ENCODE peak calls at places on chromosomes 12 and 14, in eight cellular contexts. I is H1, H is ovary, J is transverse colon, L is A549, E is HepG2, Q is esophagus muscularis mucosa, X is suprapubic skin. G is an unnamed sample.
A peak's percentile ranks its signal among the peaks of the same experiment; 100 is the strongest.

GRCh38 chr12:12608557-12608957 is 3.1 kb upstream of the CREBL2 start:
- DNase-seq in I (no peak), H (no peak), J (no peak), L (peak; percentile 28), E (peak; percentile 25), Q (no peak), X (no peak), G (no peak)

GRCh38 chr14:46920542-46920941 is 269.0 kb upstream of the RPL10L start:
- DNase-seq in I (no peak), H (no peak), J (no peak), L (no peak), E (no peak), Q (no peak), X (no peak), G (no peak)

GRCh38 chr14:72643317-72643801 is 250.5 kb downstream of the DPF3 start:
- DNase-seq in I (no peak), H (no peak), J (no peak), L (peak; percentile 67), E (no peak), Q (no peak), X (no peak), G (no peak)

GRCh38 chr14:100530270-100531072 is 56.7 kb downstream of the BEGAIN start:
- DNase-seq in I (no peak), H (peak; percentile 14), J (no peak), L (no peak), E (no peak), Q (no peak), X (no peak), G (no peak)

GRCh38 chr12:56521209-56521589 is 421 bp upstream of the RBMS2 start:
- DNase-seq in I (no peak), H (no peak), J (peak; percentile 17), L (no peak), E (no peak), Q (no peak), X (no peak), G (no peak)

GRCh38 chr12:132356686-132357622 is 27.6 kb upstream of the GALNT9 start:
- DNase-seq in I (no peak), H (peak; percentile 59), J (peak; percentile 47), L (peak; percentile 67), E (no peak), Q (no peak), X (no peak), G (no peak)

GRCh38 chr12:113065126-113066007 is 8.8 kb downstream of the DTX1 start:
- DNase-seq in I (peak; percentile 91), H (no peak), J (no peak), L (no peak), E (no peak), Q (no peak), X (no peak), G (no peak)

GRCh38 chr12:20377750-20378149 is 9.4 kb downstream of the PDE3A start:
- DNase-seq in I (no peak), H (no peak), J (no peak), L (no peak), E (no peak), Q (no peak), X (no peak), G (no peak)

GRCh38 chr12:63857771-63858670 is 13.5 kb downstream of the SRGAP1 start:
- DNase-seq in I (no peak), H (no peak), J (no peak), L (no peak), E (no peak), Q (no peak), X (no peak), G (no peak)

GRCh38 chr12:128747441-128747840 is 76.3 kb downstream of the SLC15A4 start:
- DNase-seq in I (no peak), H (no peak), J (no peak), L (no peak), E (no peak), Q (no peak), X (no peak), G (no peak)

GRCh38 chr14:104100171-104101085 is 14.9 kb downstream of the ASPG start:
- DNase-seq in I (no peak), H (peak; percentile 19), J (peak; percentile 65), L (no peak), E (no peak), Q (no peak), X (no peak), G (no peak)

GRCh38 chr12:44574586-44574985 is 301.5 kb downstream of the NELL2 start:
- DNase-seq in I (no peak), H (no peak), J (no peak), L (no peak), E (no peak), Q (no peak), X (no peak), G (no peak)

GRCh38 chr12:126114420-126114819 is 1049.2 kb downstream of the AACS start:
- DNase-seq in I (no peak), H (no peak), J (no peak), L (no peak), E (no peak), Q (no peak), X (no peak), G (no peak)
- TF ChIP-seq EP300 in I (no peak), H (no peak), J (no peak), L (no peak), E (no peak), Q (no peak), X (no peak), G (no peak)

GRCh38 chr14:70567791-70568190 is 32.7 kb downstream of the MED6 start:
- DNase-seq in I (peak; percentile 66), H (no peak), J (no peak), L (peak; percentile 6), E (peak; percentile 64), Q (no peak), X (no peak), G (no peak)

GRCh38 chr14:70563417-70563816 is 28.6 kb upstream of the ADAM20 start:
- DNase-seq in I (no peak), H (no peak), J (no peak), L (no peak), E (no peak), Q (no peak), X (no peak), G (no peak)

GRCh38 chr14:70563869-70564268 is 29.1 kb upstream of the ADAM20 start:
- DNase-seq in I (no peak), H (no peak), J (no peak), L (no peak), E (no peak), Q (no peak), X (no peak), G (no peak)
- TF ChIP-seq EP300 in I (no peak), H (no peak), J (no peak), L (no peak), E (no peak), Q (no peak), X (no peak), G (no peak)

DNA sequence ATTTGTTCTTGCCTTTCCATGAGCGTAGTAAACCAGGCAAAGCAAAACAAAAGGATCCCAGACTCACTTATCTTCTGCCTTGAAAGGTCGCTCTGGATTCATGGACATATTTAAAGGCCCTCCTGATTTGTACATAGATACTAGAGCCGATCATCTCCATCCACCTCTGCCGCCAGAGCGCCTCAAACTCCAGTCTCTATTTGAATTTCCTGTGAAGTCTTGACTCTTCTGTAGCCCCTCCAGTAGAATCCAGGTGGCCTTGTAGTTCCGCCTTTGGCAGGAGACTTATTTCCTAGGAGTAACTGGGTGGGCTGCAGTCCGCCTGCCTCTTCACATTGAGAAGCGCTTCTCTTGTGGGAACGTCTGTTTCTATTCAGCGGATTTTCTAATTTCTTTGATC is 8.8 kb upstream of the SIX1 start:
- DNase-seq in I (no peak), H (no peak), J (no peak), L (no peak), E (no peak), Q (no peak), X (no peak), G (no peak)
- TF ChIP-seq EP300 in I (no peak), H (no peak), J (no peak), L (no peak), E (no peak), Q (no peak), X (no peak), G (no peak)

GRCh38 chr12:127664901-127665300 is 602.1 kb upstream of the TMEM132C start:
- DNase-seq in I (no peak), H (no peak), J (no peak), L (no peak), E (no peak), Q (no peak), X (no peak), G (no peak)
- TF ChIP-seq EP300 in I (no peak), H (no peak), J (no peak), L (no peak), E (no peak), Q (no peak), X (no peak), G (no peak)

GRCh38 chr12:3265406-3265805 is 188.2 kb downstream of the TSPAN9 start:
- DNase-seq in I (no peak), H (no peak), J (no peak), L (no peak), E (no peak), Q (no peak), X (no peak), G (no peak)
- TF ChIP-seq EP300 in I (no peak), H (no peak), J (no peak), L (no peak), E (no peak), Q (no peak), X (no peak), G (no peak)

DNA sequence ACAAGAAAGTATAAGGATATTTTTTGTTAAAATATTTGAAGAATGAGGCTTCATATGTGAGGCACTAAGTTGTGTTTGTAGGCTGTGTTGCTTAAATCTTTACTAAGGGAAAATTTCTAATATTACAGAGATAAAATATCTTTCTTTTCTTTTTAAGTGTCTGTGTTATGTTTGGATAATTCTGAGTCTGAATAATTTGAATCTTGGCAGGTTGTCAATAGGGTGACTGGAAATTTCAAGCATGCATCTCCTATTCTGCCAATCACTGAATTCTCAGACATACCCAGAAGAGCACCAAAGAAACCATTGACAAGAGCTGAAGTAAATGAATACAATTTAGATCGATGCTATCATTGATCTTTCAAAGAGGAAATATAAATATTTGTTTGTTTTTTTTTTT is 29.4 kb downstream of the TMPO start:
- DNase-seq in I (no peak), H (no peak), J (no peak), L (no peak), E (no peak), Q (no peak), X (no peak), G (no peak)
- TF ChIP-seq EP300 in I (no peak), H (no peak), J (no peak), L (no peak), E (no peak), Q (no peak), X (no peak), G (no peak)

G was measured in stomach.